ENCODE peak calls at places on chromosomes 13 and 19, in nine cellular contexts. One of them, this sample, is unnamed. For H3K9me3, the result is how much of the 10 kb centered on the place peaks cover.

GRCh38 chr19:38162094-38162493 is 61.9 kb downstream of the DPF1 start:
- DNase-seq in upper lobe of left lung: no peak
- DNase-seq in HCT116: no peak
- DNase-seq in vagina: no peak
- DNase-seq in sigmoid colon: no peak
- DNase-seq in suprapubic skin: no peak
- DNase-seq in H1: no peak
- DNase-seq in spleen: no peak
- DNase-seq in stomach: no peak
- DNase-seq in this sample: no peak

GRCh38 chr13:59834801-59835200 is 328.9 kb downstream of the DIAPH3 start:
- DNase-seq in spleen: no peak
- DNase-seq in HCT116: no peak
- DNase-seq in sigmoid colon: no peak
- DNase-seq in H1: no peak
- DNase-seq in vagina: no peak
- DNase-seq in stomach: no peak
- DNase-seq in suprapubic skin: no peak
- DNase-seq in upper lobe of left lung: no peak
- DNase-seq in this sample: no peak

GRCh38 chr19:3366761-3367571 is 583 bp downstream of the NFIC start:
- DNase-seq in HCT116: no peak
- DNase-seq in sigmoid colon: peak
- DNase-seq in H1: no peak
- DNase-seq in vagina: no peak
- DNase-seq in stomach: no peak
- DNase-seq in upper lobe of left lung: peak
- DNase-seq in suprapubic skin: no peak
- DNase-seq in spleen: peak
- DNase-seq in this sample: no peak

GRCh38 chr13:22063416-22064124 is 392.7 kb downstream of the FGF9 start:
- DNase-seq in H1: no peak
- DNase-seq in suprapubic skin: no peak
- DNase-seq in sigmoid colon: no peak
- DNase-seq in HCT116: no peak
- DNase-seq in spleen: no peak
- DNase-seq in vagina: no peak
- DNase-seq in stomach: no peak
- DNase-seq in upper lobe of left lung: peak
- DNase-seq in this sample: no peak

GRCh38 chr13:106530907-106531520 is 4.4 kb downstream of the EFNB2 start:
- DNase-seq in sigmoid colon: no peak
- DNase-seq in vagina: no peak
- DNase-seq in spleen: no peak
- DNase-seq in HCT116: no peak
- DNase-seq in H1: no peak
- DNase-seq in stomach: no peak
- DNase-seq in upper lobe of left lung: no peak
- DNase-seq in suprapubic skin: no peak
- DNase-seq in this sample: no peak

GRCh38 chr19:55452381-55453325 is 8.8 kb downstream of the ISOC2 start:
- DNase-seq in spleen: no peak
- DNase-seq in upper lobe of left lung: peak
- DNase-seq in sigmoid colon: peak
- DNase-seq in suprapubic skin: no peak
- DNase-seq in H1: no peak
- DNase-seq in vagina: no peak
- DNase-seq in HCT116: no peak
- DNase-seq in stomach: peak
- DNase-seq in this sample: peak

GRCh38 chr19:8210660-8211101 is 1.5 kb downstream of the CERS4 start:
- DNase-seq in suprapubic skin: no peak
- DNase-seq in sigmoid colon: no peak
- DNase-seq in stomach: no peak
- DNase-seq in H1: no peak
- DNase-seq in vagina: no peak
- DNase-seq in HCT116: no peak
- DNase-seq in spleen: no peak
- DNase-seq in upper lobe of left lung: no peak
- DNase-seq in this sample: no peak

GRCh38 chr13:108594153-108594552 is 35.3 kb upstream of the MYO16 start:
- DNase-seq in vagina: no peak
- DNase-seq in suprapubic skin: no peak
- DNase-seq in sigmoid colon: no peak
- DNase-seq in upper lobe of left lung: no peak
- DNase-seq in stomach: no peak
- DNase-seq in spleen: no peak
- DNase-seq in H1: no peak
- DNase-seq in HCT116: no peak
- DNase-seq in this sample: no peak

GRCh38 chr19:14450168-14450874 is 17.2 kb downstream of the PKN1 start:
- DNase-seq in HCT116: peak
- DNase-seq in suprapubic skin: no peak
- DNase-seq in vagina: no peak
- DNase-seq in sigmoid colon: no peak
- DNase-seq in stomach: no peak
- DNase-seq in H1: peak
- DNase-seq in upper lobe of left lung: peak
- DNase-seq in spleen: no peak
- DNase-seq in this sample: no peak

GRCh38 chr19:28596561-28597071 is 616.3 kb downstream of the UQCRFS1 start:
- DNase-seq in sigmoid colon: no peak
- DNase-seq in suprapubic skin: no peak
- DNase-seq in vagina: no peak
- DNase-seq in HCT116: no peak
- DNase-seq in H1: no peak
- DNase-seq in stomach: no peak
- DNase-seq in spleen: no peak
- DNase-seq in upper lobe of left lung: no peak
- DNase-seq in this sample: no peak

GRCh38 chr19:18173572-18174294 is at the start of gene IFI30:
- DNase-seq in vagina: peak
- DNase-seq in H1: no peak
- DNase-seq in spleen: peak
- DNase-seq in suprapubic skin: peak
- DNase-seq in upper lobe of left lung: peak
- DNase-seq in stomach: peak
- DNase-seq in HCT116: no peak
- DNase-seq in sigmoid colon: peak
- DNase-seq in this sample: peak

GRCh38 chr19:33697766-33698165 is 76.0 kb downstream of the CHST8 start:
- DNase-seq in H1: no peak
- DNase-seq in vagina: no peak
- DNase-seq in stomach: no peak
- DNase-seq in upper lobe of left lung: no peak
- DNase-seq in sigmoid colon: no peak
- DNase-seq in HCT116: no peak
- DNase-seq in spleen: peak
- DNase-seq in suprapubic skin: peak
- DNase-seq in this sample: no peak

DNA sequence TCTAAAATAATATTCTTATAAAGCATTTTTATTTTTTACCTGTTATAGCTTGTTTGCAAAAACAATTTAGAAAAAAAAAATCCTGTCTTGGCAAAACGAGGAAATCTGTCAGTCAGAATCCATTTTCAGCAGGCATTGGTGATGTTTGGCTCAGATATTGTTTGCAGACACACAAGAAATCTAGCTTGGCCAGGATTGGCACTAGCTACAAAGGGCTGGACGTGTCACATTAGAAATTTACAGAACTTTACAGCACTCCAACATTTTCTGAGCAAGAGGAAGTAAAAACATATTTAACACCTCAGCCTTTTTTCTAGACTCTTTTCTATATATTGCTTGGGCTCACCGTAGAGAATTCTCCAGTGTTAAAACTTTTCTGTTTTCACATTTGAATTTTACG is 9.9 kb downstream of the ZNF91 start:
- DNase-seq in sigmoid colon: no peak
- DNase-seq in stomach: no peak
- DNase-seq in HCT116: no peak
- DNase-seq in vagina: no peak
- DNase-seq in suprapubic skin: no peak
- DNase-seq in upper lobe of left lung: no peak
- DNase-seq in H1: no peak
- DNase-seq in spleen: no peak
- DNase-seq in this sample: no peak
- H3K9me3 ChIP-seq in sigmoid colon: under half
- H3K9me3 ChIP-seq in stomach: under half
- H3K9me3 ChIP-seq in HCT116: under half
- H3K9me3 ChIP-seq in vagina: under half
- H3K9me3 ChIP-seq in suprapubic skin: under half
- H3K9me3 ChIP-seq in upper lobe of left lung: half or more
- H3K9me3 ChIP-seq in H1: under half
- H3K9me3 ChIP-seq in spleen: under half
- H3K9me3 ChIP-seq in this sample: under half

GRCh38 chr13:33311040-33311439 is 25.5 kb upstream of the STARD13 start:
- DNase-seq in stomach: no peak
- DNase-seq in sigmoid colon: no peak
- DNase-seq in H1: no peak
- DNase-seq in suprapubic skin: no peak
- DNase-seq in vagina: no peak
- DNase-seq in HCT116: no peak
- DNase-seq in spleen: no peak
- DNase-seq in upper lobe of left lung: no peak
- DNase-seq in this sample: no peak

GRCh38 chr13:33303885-33304284 is 18.3 kb upstream of the STARD13 start:
- DNase-seq in sigmoid colon: no peak
- DNase-seq in H1: no peak
- DNase-seq in vagina: no peak
- DNase-seq in upper lobe of left lung: no peak
- DNase-seq in suprapubic skin: no peak
- DNase-seq in spleen: no peak
- DNase-seq in HCT116: no peak
- DNase-seq in stomach: no peak
- DNase-seq in this sample: no peak

GRCh38 chr13:33312150-33312908 is 26.8 kb upstream of the STARD13 start:
- DNase-seq in spleen: no peak
- DNase-seq in upper lobe of left lung: no peak
- DNase-seq in vagina: no peak
- DNase-seq in HCT116: no peak
- DNase-seq in sigmoid colon: no peak
- DNase-seq in suprapubic skin: no peak
- DNase-seq in stomach: no peak
- DNase-seq in H1: no peak
- DNase-seq in this sample: no peak

GRCh38 chr13:33310245-33311038 is 24.9 kb upstream of the STARD13 start:
- DNase-seq in HCT116: no peak
- DNase-seq in suprapubic skin: no peak
- DNase-seq in stomach: no peak
- DNase-seq in upper lobe of left lung: no peak
- DNase-seq in H1: no peak
- DNase-seq in sigmoid colon: no peak
- DNase-seq in spleen: no peak
- DNase-seq in vagina: no peak
- DNase-seq in this sample: no peak

DNA sequence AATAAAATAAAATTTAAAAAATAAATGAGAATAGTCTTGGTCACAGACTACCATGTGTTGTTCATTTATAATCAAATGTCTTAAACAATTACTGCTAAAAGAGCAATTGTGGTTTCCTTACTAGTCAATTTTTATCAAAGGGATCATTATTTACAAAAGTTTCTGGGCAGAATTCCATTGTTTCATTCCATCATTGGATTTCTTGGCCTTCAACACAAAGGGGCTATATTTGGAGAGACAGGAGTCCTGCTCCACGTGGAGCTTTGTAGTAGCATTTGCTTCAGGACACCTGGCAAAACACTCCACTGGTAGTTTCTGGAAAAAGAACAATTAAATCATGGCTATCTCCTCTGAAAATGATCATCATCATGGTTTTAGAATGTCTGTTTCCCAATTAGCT is 22.3 kb upstream of the STARD13 start:
- DNase-seq in vagina: no peak
- DNase-seq in HCT116: no peak
- DNase-seq in suprapubic skin: no peak
- DNase-seq in spleen: no peak
- DNase-seq in stomach: no peak
- DNase-seq in upper lobe of left lung: no peak
- DNase-seq in H1: no peak
- DNase-seq in sigmoid colon: no peak
- DNase-seq in this sample: no peak
- TF ChIP-seq POLR2AphosphoS5 in vagina: no peak
- TF ChIP-seq POLR2AphosphoS5 in HCT116: no peak
- TF ChIP-seq POLR2AphosphoS5 in suprapubic skin: no peak
- TF ChIP-seq POLR2AphosphoS5 in spleen: no peak
- TF ChIP-seq POLR2AphosphoS5 in stomach: no peak
- TF ChIP-seq POLR2AphosphoS5 in upper lobe of left lung: no peak
- TF ChIP-seq POLR2AphosphoS5 in H1: no peak
- TF ChIP-seq POLR2AphosphoS5 in sigmoid colon: no peak
- TF ChIP-seq POLR2AphosphoS5 in this sample: no peak

DNA sequence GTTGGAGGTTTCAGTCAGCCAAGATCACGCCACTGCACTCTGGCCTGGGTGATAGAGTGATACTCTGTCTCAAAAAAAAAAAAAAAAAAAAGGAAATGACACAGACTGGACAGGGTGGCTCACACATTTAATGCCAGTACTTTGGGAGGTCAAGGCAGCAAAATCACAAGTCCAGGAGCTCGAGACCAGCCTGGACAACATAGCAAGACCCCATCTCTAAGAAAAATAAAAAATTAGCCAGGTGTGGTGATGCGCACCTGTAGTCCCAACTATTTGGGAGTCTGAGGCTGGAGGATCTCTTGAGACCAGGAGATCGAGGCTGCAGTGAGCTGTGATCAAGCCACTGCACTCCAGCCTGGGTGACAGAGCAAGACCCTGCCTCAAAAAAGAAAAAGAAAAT is 22.6 kb upstream of the NAPA start:
- DNase-seq in suprapubic skin: no peak
- DNase-seq in H1: no peak
- DNase-seq in upper lobe of left lung: no peak
- DNase-seq in vagina: no peak
- DNase-seq in sigmoid colon: no peak
- DNase-seq in stomach: no peak
- DNase-seq in spleen: no peak
- DNase-seq in HCT116: no peak
- DNase-seq in this sample: no peak
- H3K9me3 ChIP-seq in suprapubic skin: under half
- H3K9me3 ChIP-seq in H1: under half
- H3K9me3 ChIP-seq in upper lobe of left lung: under half
- H3K9me3 ChIP-seq in vagina: under half
- H3K9me3 ChIP-seq in sigmoid colon: under half
- H3K9me3 ChIP-seq in stomach: under half
- H3K9me3 ChIP-seq in spleen: under half
- H3K9me3 ChIP-seq in HCT116: under half
- H3K9me3 ChIP-seq in this sample: under half

DNA sequence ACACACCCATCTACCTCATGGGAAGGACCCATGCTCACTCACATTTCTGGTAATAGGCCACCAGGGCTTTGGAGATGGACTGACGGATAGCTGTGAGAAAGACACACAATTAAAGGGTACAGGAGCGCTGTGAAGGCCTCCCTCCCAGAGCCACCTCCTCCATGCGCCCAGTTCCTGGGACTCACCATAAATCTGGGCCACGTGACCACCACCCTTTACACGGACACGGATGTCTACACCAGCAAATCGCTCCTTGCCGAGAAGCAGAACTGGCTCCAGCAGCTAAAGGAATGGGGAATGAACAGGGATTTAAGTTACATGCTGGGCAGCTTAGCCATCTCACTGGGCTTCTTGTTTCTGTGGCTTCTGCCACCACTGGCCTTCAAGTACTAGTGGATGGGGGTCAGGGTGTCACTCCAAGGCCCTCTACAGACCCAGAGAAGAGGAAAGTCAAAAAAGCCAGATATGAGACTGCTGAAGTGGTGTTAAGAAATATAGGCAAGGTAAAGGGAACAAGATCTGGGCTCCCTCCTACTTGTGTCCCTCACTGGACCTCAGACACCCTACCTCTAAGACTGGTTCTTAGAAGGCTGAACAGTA is 2.2 kb downstream of the RPS16 start:
- DNase-seq in H1: no peak
- DNase-seq in spleen: peak
- DNase-seq in stomach: no peak
- DNase-seq in suprapubic skin: no peak
- DNase-seq in HCT116: no peak
- DNase-seq in vagina: no peak
- DNase-seq in sigmoid colon: no peak
- DNase-seq in upper lobe of left lung: no peak
- DNase-seq in this sample: no peak
- TF ChIP-seq POLR2AphosphoS5 in H1: peak
- TF ChIP-seq POLR2AphosphoS5 in spleen: no peak
- TF ChIP-seq POLR2AphosphoS5 in stomach: no peak
- TF ChIP-seq POLR2AphosphoS5 in suprapubic skin: no peak
- TF ChIP-seq POLR2AphosphoS5 in HCT116: peak
- TF ChIP-seq POLR2AphosphoS5 in vagina: no peak
- TF ChIP-seq POLR2AphosphoS5 in sigmoid colon: no peak
- TF ChIP-seq POLR2AphosphoS5 in upper lobe of left lung: no peak
- TF ChIP-seq POLR2AphosphoS5 in this sample: no peak